ENCODE peak calls at places on chromosomes 4 and X, in six cellular contexts. E, K, D, S, G and Y are unnamed samples.

GRCh38 chr4:186587416-186588018 is 32.1 kb upstream of the MTNR1A start:
- DNase-seq in E (peak), S (peak), D (peak), G (peak), K (peak), Y (peak)

GRCh38 chrX:111164728-111165127 is 68.7 kb downstream of the PAK3 start:
- DNase-seq in G (no peak), D (no peak), K (peak), S (peak), E (no peak), Y (no peak)

GRCh38 chr4:19944251-19944650 is 307.5 kb upstream of the SLIT2 start:
- DNase-seq in D (no peak), G (no peak), K (peak), E (no peak), S (no peak), Y (no peak)

GRCh38 chrX:107700317-107700774 is 72.0 kb downstream of the PRPS1 start:
- DNase-seq in S (peak), E (no peak), K (peak), D (no peak), G (no peak), Y (no peak)

GRCh38 chrX:21993265-21993664 is 38.9 kb upstream of the PHEX start:
- DNase-seq in G (peak), E (no peak), K (no peak), D (no peak), S (no peak), Y (no peak)

GRCh38 chr4:39151120-39151713 is 31.1 kb upstream of the WDR19 start:
- DNase-seq in E (no peak), G (no peak), D (no peak), K (peak), S (peak), Y (no peak)

GRCh38 chrX:12447448-12448154 is 309.3 kb downstream of the FRMPD4 start:
- DNase-seq in E (no peak), K (peak), G (no peak), D (no peak), S (peak), Y (no peak)

GRCh38 chr4:19678763-19679162 is 572.9 kb upstream of the SLIT2 start:
- DNase-seq in G (no peak), K (peak), E (no peak), S (peak), D (no peak), Y (no peak)

GRCh38 chr4:182730791-182731190 is 186.4 kb downstream of the DCTD start:
- DNase-seq in S (no peak), E (no peak), G (no peak), D (no peak), K (no peak), Y (no peak)

GRCh38 chr4:11418610-11419009 is 10.1 kb downstream of the HS3ST1 start:
- DNase-seq in G (no peak), K (no peak), S (no peak), E (no peak), D (no peak), Y (no peak)

GRCh38 chrX:85115252-85115651 is 111.6 kb downstream of the APOOL start:
- DNase-seq in S (no peak), K (no peak), G (no peak), D (no peak), E (no peak), Y (no peak)

GRCh38 chr4:118921736-118922135 is 33.1 kb downstream of the SYNPO2 start:
- DNase-seq in K (no peak), E (no peak), S (no peak), G (no peak), D (no peak), Y (no peak)

GRCh38 chrX:7088968-7089615 is 58.4 kb upstream of the STS start:
- DNase-seq in S (no peak), K (no peak), E (peak), G (no peak), D (no peak), Y (peak)

GRCh38 chr4:110615366-110616161 is 7.3 kb downstream of the PITX2 start:
- DNase-seq in G (no peak), E (no peak), K (peak), S (no peak), D (no peak), Y (no peak)

GRCh38 chr4:184648220-184649025 is 824 bp downstream of the CASP3 start:
- DNase-seq in K (peak), G (peak), D (peak), S (peak), E (peak), Y (peak)

GRCh38 chr4:680565-680930 is 6.2 kb downstream of the MYL5 start:
- DNase-seq in G (peak), E (no peak), K (no peak), S (peak), D (no peak), Y (peak)

GRCh38 chrX:50697691-50698090 is 116.3 kb downstream of the SHROOM4 start:
- DNase-seq in E (no peak), D (no peak), K (peak), S (peak), G (no peak), Y (no peak)

GRCh38 chr4:138413273-138413672 is 171.1 kb upstream of the SLC7A11 start:
- DNase-seq in D (no peak), K (no peak), S (no peak), G (no peak), E (no peak), Y (no peak)

GRCh38 chr4:20347526-20347925 is 95.8 kb downstream of the SLIT2 start:
- DNase-seq in D (no peak), E (no peak), K (peak), S (no peak), G (no peak), Y (no peak)

GRCh38 chrX:22314211-22314610 is 41.5 kb downstream of the CBLL2 start:
- DNase-seq in D (no peak), E (no peak), G (no peak), K (no peak), S (no peak), Y (no peak)

GRCh38 chr4:40289366-40290188 is 45.6 kb upstream of the CHRNA9 start:
- DNase-seq in E (no peak), D (no peak), S (no peak), K (no peak), G (no peak), Y (no peak)

GRCh38 chr4:112704991-112705845 is 68.3 kb downstream of the LARP7 start:
- DNase-seq in K (peak), G (peak), D (no peak), E (no peak), S (peak), Y (peak)

GRCh38 chrX:130263016-130263415 is 5.7 kb downstream of the ZNF280C start:
- DNase-seq in K (no peak), E (no peak), D (no peak), G (no peak), S (peak), Y (no peak)

GRCh38 chr4:173494013-173494970 is 35.7 kb downstream of the HAND2 start:
- DNase-seq in D (no peak), G (peak), E (peak), K (peak), S (peak), Y (peak)

GRCh38 chr4:10456270-10457254 is 664 bp downstream of the ZNF518B start:
- DNase-seq in D (no peak), G (peak), S (peak), E (peak), K (peak), Y (no peak)

GRCh38 chrX:84933956-84934556 is 69.6 kb upstream of the APOOL start:
- DNase-seq in E (no peak), G (no peak), S (no peak), D (no peak), K (no peak), Y (no peak)

GRCh38 chr4:129429566-129430339 is 333.8 kb downstream of the C4orf33 start:
- DNase-seq in D (no peak), K (no peak), G (no peak), E (no peak), S (peak), Y (no peak)

GRCh38 chrX:85419293-85419692 is 39.8 kb upstream of the POF1B start:
- DNase-seq in D (no peak), K (no peak), S (no peak), G (no peak), E (no peak), Y (no peak)

GRCh38 chrX:7690842-7691241 is 152.1 kb upstream of the VCX start:
- DNase-seq in G (no peak), K (no peak), S (no peak), E (no peak), D (no peak), Y (no peak)

GRCh38 chrX:153063315-153063714 is 7.0 kb downstream of the PNMA3 start:
- DNase-seq in E (no peak), D (no peak), S (peak), G (no peak), K (peak), Y (no peak)

GRCh38 chrX:135543924-135544323 is 23.5 kb downstream of the INTS6L start:
- DNase-seq in G (peak), E (peak), D (no peak), S (no peak), K (no peak), Y (no peak)

GRCh38 chr4:76270776-76271175 is 19.3 kb downstream of the FAM47E start:
- DNase-seq in K (no peak), S (no peak), D (no peak), G (no peak), E (no peak), Y (no peak)

GRCh38 chr4:77418333-77418732 is 187.3 kb upstream of the CXCL13 start:
- DNase-seq in G (peak), D (no peak), E (no peak), K (peak), S (peak), Y (peak)